ENCODE peak calls at places on chromosomes 5 and 9, in six cellular contexts. W is A549, U is endothelial cell of umbilical vein, B is WTC11, X is H1, G is HepG2. A is an unnamed sample.

GRCh38 chr5:15757103-15757502 is 257.1 kb downstream of the FBXL7 start:
- DNase-seq in W (no peak), U (no peak), B (no peak), X (no peak), G (no peak), A (no peak)

GRCh38 chr9:87206064-87206661 is 258.9 kb upstream of the GAS1 start:
- DNase-seq in W (no peak), U (no peak), B (no peak), X (no peak), G (no peak), A (no peak)

GRCh38 chr9:121267689-121268597 is at the start of gene GSN:
- DNase-seq in W (peak), U (peak), B (peak), X (no peak), G (peak), A (peak)

GRCh38 chr9:78599939-78600338 is 303.0 kb downstream of the PSAT1 start:
- DNase-seq in W (no peak), U (no peak), B (no peak), X (no peak), G (no peak), A (no peak)

GRCh38 chr9:98867109-98867433 is 59.6 kb downstream of the GALNT12 start:
- DNase-seq in W (no peak), U (no peak), B (no peak), X (no peak), G (no peak), A (no peak)

GRCh38 chr5:145946112-145946861 is 9.9 kb downstream of the SH3RF2 start:
- DNase-seq in W (peak), U (no peak), B (no peak), X (no peak), G (peak), A (no peak)

GRCh38 chr9:8734760-8735159 is 935.2 kb upstream of the DMAC1 start:
- DNase-seq in W (no peak), U (peak), B (peak), X (peak), G (no peak), A (no peak)

GRCh38 chr5:151196556-151197290 is 27.2 kb downstream of the CCDC69 start:
- DNase-seq in W (no peak), U (no peak), B (no peak), X (no peak), G (no peak), A (no peak)

GRCh38 chr5:34639852-34640626 is 16.1 kb upstream of the RAI14 start:
- DNase-seq in W (no peak), U (no peak), B (no peak), X (no peak), G (no peak), A (no peak)

GRCh38 chr5:139867109-139867508 is 71.5 kb downstream of the PSD2 start:
- DNase-seq in W (no peak), U (no peak), B (no peak), X (no peak), G (no peak), A (no peak)

GRCh38 chr5:61949054-61949679 is 356.8 kb upstream of the KIF2A start:
- DNase-seq in W (no peak), U (no peak), B (no peak), X (no peak), G (no peak), A (no peak)

GRCh38 chr9:133589454-133590227 is 19.5 kb downstream of the FAM163B start:
- DNase-seq in W (no peak), U (no peak), B (peak), X (peak), G (no peak), A (peak)
- TF ChIP-seq JUN in W (no peak), U (no peak), B (no peak), X (no peak), G (no peak), A (no peak)

GRCh38 chr9:133189826-133190225 is 19.2 kb downstream of the OBP2B start:
- DNase-seq in W (no peak), U (no peak), B (no peak), X (no peak), G (no peak), A (no peak)

GRCh38 chr9:133195029-133195428 is 14.0 kb downstream of the OBP2B start:
- DNase-seq in W (no peak), U (no peak), B (no peak), X (no peak), G (no peak), A (no peak)

GRCh38 chr9:133194597-133194996 is 14.5 kb downstream of the OBP2B start:
- DNase-seq in W (no peak), U (no peak), B (no peak), X (no peak), G (no peak), A (no peak)

GRCh38 chr9:133188843-133189180 is 20.2 kb downstream of the OBP2B start:
- DNase-seq in W (no peak), U (no peak), B (no peak), X (no peak), G (no peak), A (no peak)

DNA sequence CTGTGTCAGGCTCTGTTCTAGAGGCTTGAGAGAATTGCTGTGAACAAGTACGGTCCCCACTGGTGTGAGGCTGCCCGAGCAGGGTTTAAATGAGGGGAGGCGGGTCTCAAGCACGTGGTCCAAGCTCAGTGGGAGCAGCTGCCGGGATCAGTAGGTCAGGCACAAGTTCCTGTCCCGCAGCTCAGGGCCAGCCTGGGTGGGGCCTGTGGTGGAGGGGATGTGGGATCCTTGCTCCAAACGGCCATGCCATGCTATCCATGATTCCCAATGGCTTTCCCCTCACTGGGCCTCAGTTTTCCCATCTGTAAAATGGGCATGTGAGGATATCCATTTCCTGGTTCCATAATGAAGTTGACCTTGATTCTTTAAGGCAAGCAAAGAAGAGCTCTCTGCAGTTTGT is 17.1 kb downstream of the OBP2B start:
- DNase-seq in W (no peak), U (no peak), B (no peak), X (no peak), G (no peak), A (peak)
- TF ChIP-seq JUN in W (no peak), U (no peak), B (no peak), X (no peak), G (no peak), A (no peak)

DNA sequence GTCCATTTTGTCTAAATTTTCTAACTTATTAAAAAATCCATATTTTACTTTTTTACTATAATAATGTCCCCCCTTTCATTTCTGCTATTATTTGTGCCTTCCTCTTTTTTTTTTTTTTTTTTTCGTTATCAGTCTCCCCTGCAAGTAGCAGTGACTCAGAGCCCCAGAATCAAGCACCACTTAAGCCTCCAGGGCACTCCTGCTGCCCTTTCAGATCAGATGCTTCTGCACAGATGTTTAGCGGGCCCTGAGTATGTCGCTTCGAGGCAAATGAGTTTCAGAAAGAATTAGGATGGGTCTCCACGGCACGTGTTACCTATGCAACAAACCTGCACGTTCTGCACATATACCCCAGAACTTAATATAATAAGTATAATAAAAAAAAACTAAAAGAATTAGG is 11.7 kb downstream of the MED7 start:
- DNase-seq in W (peak), U (no peak), B (no peak), X (no peak), G (no peak), A (no peak)
- TF ChIP-seq JUN in W (no peak), U (no peak), B (no peak), X (no peak), G (no peak), A (no peak)

DNA sequence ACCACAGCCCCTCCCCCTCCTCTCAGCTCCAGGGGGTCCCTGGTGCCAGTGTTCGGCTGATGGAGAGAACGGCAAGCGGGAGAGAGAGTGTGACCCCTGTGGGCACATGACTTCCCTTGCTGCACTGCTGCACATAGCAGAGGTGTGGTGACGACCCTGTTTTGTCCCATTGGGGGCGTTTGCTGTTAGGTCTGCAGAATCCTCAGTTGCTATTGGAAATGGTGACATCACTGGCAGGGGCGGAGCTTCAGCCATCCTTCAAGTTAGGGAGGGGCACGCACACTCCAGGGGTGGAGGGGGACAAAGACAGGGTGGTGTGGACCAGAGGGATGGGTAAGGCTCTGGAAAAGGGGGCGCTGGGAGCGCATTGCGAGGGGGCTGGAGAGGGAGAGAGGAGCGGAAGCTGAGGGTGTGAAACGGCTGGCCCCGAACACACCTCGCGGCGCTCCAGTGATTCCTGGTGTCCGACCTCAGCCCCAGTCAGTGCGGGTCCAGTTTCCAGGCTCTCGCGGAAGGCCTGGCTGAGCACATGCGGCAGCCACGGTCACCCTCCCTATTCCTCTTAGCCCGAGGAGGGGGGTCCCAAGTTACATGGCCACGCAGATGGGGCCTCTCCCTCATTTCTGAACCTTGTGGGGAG is 776 bp upstream of the GRIN1 start:
- DNase-seq in W (no peak), U (no peak), B (peak), X (no peak), G (no peak), A (peak)
- TF ChIP-seq JUN in W (no peak), U (no peak), B (no peak), X (no peak), G (no peak), A (no peak)

GRCh38 chr5:156330141-156330870 is 3.3 kb downstream of the SGCD start:
- DNase-seq in W (no peak), U (no peak), B (no peak), X (no peak), G (no peak), A (no peak)

GRCh38 chr5:156328176-156328575 is 1.2 kb downstream of the SGCD start:
- DNase-seq in W (no peak), U (no peak), B (no peak), X (no peak), G (no peak), A (no peak)

GRCh38 chr5:156327306-156327705 is 342 bp downstream of the SGCD start:
- DNase-seq in W (no peak), U (no peak), B (no peak), X (no peak), G (no peak), A (no peak)

GRCh38 chr5:156328766-156329165 is 1.8 kb downstream of the SGCD start:
- DNase-seq in W (no peak), U (no peak), B (no peak), X (no peak), G (no peak), A (no peak)

GRCh38 chr5:156329197-156329611 is 2.2 kb downstream of the SGCD start:
- DNase-seq in W (no peak), U (no peak), B (no peak), X (no peak), G (no peak), A (no peak)
- TF ChIP-seq JUN in W (no peak), U (no peak), B (no peak), X (no peak), G (no peak), A (no peak)

GRCh38 chr5:14108170-14108996 is 34.8 kb upstream of the TRIO start:
- DNase-seq in W (peak), U (peak), B (peak), X (peak), G (peak), A (peak)
- TF ChIP-seq JUN in W (no peak), U (no peak), B (no peak), X (no peak), G (no peak), A (no peak)

DNA sequence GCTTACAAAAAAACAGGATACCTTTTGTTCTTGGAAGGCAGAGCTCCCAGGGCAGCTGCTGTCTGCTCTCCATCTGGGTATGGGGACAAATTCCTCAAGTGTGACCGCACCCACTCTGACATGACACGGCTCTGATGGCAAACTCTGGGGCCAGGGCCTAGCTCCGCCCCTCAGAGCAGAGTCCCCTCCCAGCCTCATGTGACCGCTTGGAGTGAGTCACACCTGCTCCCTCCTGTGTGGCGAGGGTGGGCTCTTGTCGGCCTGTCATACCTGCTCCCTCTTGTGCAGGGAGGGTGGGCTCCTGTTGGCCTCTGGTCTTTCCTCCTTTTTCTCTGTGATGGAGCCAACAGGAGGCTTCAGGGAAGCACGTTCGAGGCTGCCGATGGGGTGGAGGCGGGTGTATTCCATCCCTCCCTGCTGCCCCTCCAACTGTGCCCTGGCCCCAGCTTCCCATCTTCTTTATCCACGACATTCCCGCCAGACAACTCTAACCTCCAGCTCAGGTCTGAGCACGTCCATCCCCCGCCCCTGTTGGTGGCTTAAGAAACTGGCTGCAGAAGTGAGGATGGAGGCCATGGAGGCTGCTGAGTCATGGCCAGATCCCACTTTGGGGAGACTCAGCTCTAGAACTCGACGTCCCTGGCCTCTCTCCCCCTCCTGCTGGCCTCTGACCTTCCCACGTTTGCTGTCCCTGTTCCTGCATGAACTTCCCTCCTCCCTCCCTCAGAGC is 65.3 kb downstream of the OLFM1 start:
- DNase-seq in W (peak), U (no peak), B (peak), X (peak), G (peak), A (peak)
- TF ChIP-seq JUN in W (no peak), U (no peak), B (no peak), X (no peak), G (no peak), A (no peak)

GRCh38 chr5:159638481-159638880 is 277.8 kb upstream of the ADRA1B start:
- DNase-seq in W (no peak), U (no peak), B (no peak), X (no peak), G (no peak), A (no peak)

GRCh38 chr5:159640921-159641320 is 275.4 kb upstream of the ADRA1B start:
- DNase-seq in W (no peak), U (no peak), B (no peak), X (no peak), G (no peak), A (no peak)

GRCh38 chr5:159639590-159639989 is 276.7 kb upstream of the ADRA1B start:
- DNase-seq in W (no peak), U (no peak), B (no peak), X (no peak), G (no peak), A (no peak)

GRCh38 chr5:159640376-159640775 is 275.9 kb upstream of the ADRA1B start:
- DNase-seq in W (no peak), U (no peak), B (no peak), X (no peak), G (no peak), A (no peak)

GRCh38 chr5:159638954-159639559 is 277.2 kb upstream of the ADRA1B start:
- DNase-seq in W (no peak), U (no peak), B (no peak), X (no peak), G (no peak), A (peak)
- TF ChIP-seq JUN in W (no peak), U (no peak), B (no peak), X (no peak), G (no peak), A (peak)

A was measured in K562.